ENCODE peak calls at places on chromosome 11, in nine cellular contexts. One of them, this sample, is unnamed.

GRCh38 chr11:120375076-120375475 is 38.9 kb downstream of the ARHGEF12 start:
- DNase-seq in cardiac fibroblast: no peak
- DNase-seq in IMR-90: peak
- DNase-seq in CD4-positive, alpha-beta T cell: no peak
- DNase-seq in fibroblast of lung: no peak
- DNase-seq in A549: peak
- DNase-seq in BJ: no peak
- DNase-seq in B cell: no peak
- DNase-seq in spleen: no peak
- DNase-seq in this sample: no peak

GRCh38 chr11:1931326-1931725 is 11.8 kb downstream of the TNNT3 start:
- DNase-seq in cardiac fibroblast: peak
- DNase-seq in IMR-90: peak
- DNase-seq in CD4-positive, alpha-beta T cell: no peak
- DNase-seq in fibroblast of lung: peak
- DNase-seq in A549: no peak
- DNase-seq in BJ: no peak
- DNase-seq in B cell: no peak
- DNase-seq in spleen: peak
- DNase-seq in this sample: no peak

GRCh38 chr11:45913514-45913913 is 4.2 kb downstream of the PEX16 start:
- DNase-seq in cardiac fibroblast: no peak
- DNase-seq in IMR-90: no peak
- DNase-seq in CD4-positive, alpha-beta T cell: no peak
- DNase-seq in fibroblast of lung: no peak
- DNase-seq in A549: no peak
- DNase-seq in BJ: no peak
- DNase-seq in B cell: no peak
- DNase-seq in spleen: no peak
- DNase-seq in this sample: no peak

GRCh38 chr11:108959124-108959761 is 294.4 kb downstream of the DDX10 start:
- DNase-seq in cardiac fibroblast: no peak
- DNase-seq in IMR-90: peak
- DNase-seq in CD4-positive, alpha-beta T cell: no peak
- DNase-seq in fibroblast of lung: peak
- DNase-seq in A549: no peak
- DNase-seq in BJ: no peak
- DNase-seq in B cell: no peak
- DNase-seq in spleen: no peak
- DNase-seq in this sample: no peak

GRCh38 chr11:3000032-3000961 is 8.2 kb upstream of the NAP1L4 start:
- DNase-seq in cardiac fibroblast: peak
- DNase-seq in IMR-90: peak
- DNase-seq in CD4-positive, alpha-beta T cell: no peak
- DNase-seq in fibroblast of lung: peak
- DNase-seq in A549: no peak
- DNase-seq in BJ: no peak
- DNase-seq in B cell: no peak
- DNase-seq in spleen: no peak
- DNase-seq in this sample: no peak

GRCh38 chr11:123543796-123544195 is 110.6 kb downstream of the SCN3B start:
- DNase-seq in cardiac fibroblast: peak
- DNase-seq in IMR-90: peak
- DNase-seq in CD4-positive, alpha-beta T cell: no peak
- DNase-seq in fibroblast of lung: peak
- DNase-seq in A549: no peak
- DNase-seq in BJ: peak
- DNase-seq in B cell: no peak
- DNase-seq in spleen: no peak
- DNase-seq in this sample: no peak

GRCh38 chr11:36753960-36754359 is 155.9 kb upstream of the RAG2 start:
- DNase-seq in cardiac fibroblast: no peak
- DNase-seq in IMR-90: no peak
- DNase-seq in CD4-positive, alpha-beta T cell: no peak
- DNase-seq in fibroblast of lung: no peak
- DNase-seq in A549: no peak
- DNase-seq in BJ: no peak
- DNase-seq in B cell: no peak
- DNase-seq in spleen: no peak
- DNase-seq in this sample: no peak

GRCh38 chr11:706957-707816 is 1.2 kb downstream of the EPS8L2 start:
- DNase-seq in cardiac fibroblast: peak
- DNase-seq in IMR-90: no peak
- DNase-seq in CD4-positive, alpha-beta T cell: no peak
- DNase-seq in fibroblast of lung: peak
- DNase-seq in A549: peak
- DNase-seq in BJ: no peak
- DNase-seq in B cell: no peak
- DNase-seq in spleen: no peak
- DNase-seq in this sample: no peak

GRCh38 chr11:104581246-104581980 is 316.8 kb downstream of the CASP12 start:
- DNase-seq in cardiac fibroblast: no peak
- DNase-seq in IMR-90: peak
- DNase-seq in CD4-positive, alpha-beta T cell: no peak
- DNase-seq in fibroblast of lung: peak
- DNase-seq in A549: no peak
- DNase-seq in BJ: no peak
- DNase-seq in B cell: no peak
- DNase-seq in spleen: no peak
- DNase-seq in this sample: no peak

DNA sequence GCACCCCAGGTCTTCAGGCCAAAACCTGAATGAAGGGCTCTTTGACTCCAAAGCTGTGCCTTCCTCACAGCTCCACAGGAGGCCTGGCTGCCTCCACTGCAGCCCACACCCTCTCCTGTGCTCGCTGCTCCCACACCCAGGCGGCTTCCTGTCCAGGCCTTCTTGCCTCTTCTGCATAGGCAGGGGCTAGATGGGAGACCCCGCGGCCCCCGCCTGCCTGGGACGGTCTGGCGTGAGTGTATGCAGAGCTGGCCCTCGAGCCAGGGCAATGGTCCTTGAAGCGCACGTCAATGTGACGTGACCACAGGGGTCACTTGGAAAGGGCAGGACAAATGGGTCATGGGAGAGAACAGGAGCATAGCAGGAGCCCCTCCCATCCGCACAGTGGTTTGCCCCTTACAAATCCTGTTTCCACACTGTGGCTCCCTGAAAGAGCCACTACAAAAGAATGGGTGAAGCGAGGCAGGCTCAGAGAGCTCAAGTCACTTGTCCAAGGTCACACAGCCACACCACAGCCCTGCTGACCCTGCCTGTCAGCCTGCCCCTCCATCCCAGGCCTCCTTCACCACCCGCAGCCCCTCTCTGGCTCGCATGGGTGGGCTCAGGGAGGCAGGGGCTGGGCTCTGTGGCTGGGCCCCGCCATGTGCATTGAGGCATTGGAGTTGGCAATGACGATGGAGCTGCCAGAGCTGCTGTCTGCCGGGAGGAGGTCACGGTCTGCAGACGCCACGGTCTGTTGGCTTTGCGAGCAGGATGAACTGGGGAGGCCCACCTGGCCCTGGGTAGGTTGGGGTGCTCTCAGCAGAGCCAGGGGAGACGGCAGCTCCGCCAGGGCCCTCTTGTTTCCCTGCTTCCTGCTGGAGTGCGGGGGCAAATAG is 71.2 kb upstream of the WNT11 start:
- DNase-seq in cardiac fibroblast: no peak
- DNase-seq in IMR-90: no peak
- DNase-seq in CD4-positive, alpha-beta T cell: no peak
- DNase-seq in fibroblast of lung: no peak
- DNase-seq in A549: no peak
- DNase-seq in BJ: no peak
- DNase-seq in B cell: no peak
- DNase-seq in spleen: no peak
- DNase-seq in this sample: no peak
- TF ChIP-seq CTCF in cardiac fibroblast: no peak
- TF ChIP-seq CTCF in IMR-90: no peak
- TF ChIP-seq CTCF in CD4-positive, alpha-beta T cell: no peak
- TF ChIP-seq CTCF in fibroblast of lung: no peak
- TF ChIP-seq CTCF in A549: no peak
- TF ChIP-seq CTCF in BJ: no peak
- TF ChIP-seq CTCF in B cell: no peak
- TF ChIP-seq CTCF in spleen: no peak
- TF ChIP-seq CTCF in this sample: no peak

DNA sequence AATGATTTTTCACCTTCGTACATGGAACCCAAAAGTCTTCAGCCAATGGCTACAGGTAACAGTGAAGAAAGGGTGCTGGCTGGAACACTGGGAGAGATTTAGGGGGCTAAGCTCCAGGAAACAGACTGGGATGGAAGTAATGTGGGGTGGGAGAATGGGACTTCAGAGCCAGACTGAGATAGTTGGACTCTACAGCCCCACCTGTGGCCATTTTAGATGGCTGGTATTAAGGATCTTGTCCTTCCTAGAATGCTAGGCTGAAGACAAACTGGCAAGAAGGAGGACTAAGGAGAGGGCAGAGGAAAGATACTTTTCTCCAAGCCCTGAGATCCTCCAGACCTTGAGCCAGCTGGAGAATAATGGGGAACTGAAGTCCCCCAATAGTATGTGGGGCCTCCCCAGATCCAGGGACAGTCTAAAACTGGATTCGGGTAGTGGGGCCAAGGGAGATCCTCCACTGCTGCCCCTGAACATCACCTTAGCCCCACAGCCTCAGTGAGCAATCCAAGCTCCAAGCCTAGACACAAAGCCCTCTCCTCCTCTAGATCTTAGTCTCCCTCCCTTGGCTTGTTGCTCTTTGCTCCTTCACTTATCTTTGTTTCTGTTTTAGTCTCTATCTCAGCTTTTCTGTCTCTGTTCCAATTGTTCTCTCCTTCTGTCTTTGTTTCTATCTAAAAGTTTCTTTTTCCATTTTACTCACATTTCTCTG is 16.1 kb upstream of the RRAS2 start:
- DNase-seq in cardiac fibroblast: no peak
- DNase-seq in IMR-90: no peak
- DNase-seq in CD4-positive, alpha-beta T cell: no peak
- DNase-seq in fibroblast of lung: no peak
- DNase-seq in A549: peak
- DNase-seq in BJ: no peak
- DNase-seq in B cell: no peak
- DNase-seq in spleen: no peak
- DNase-seq in this sample: no peak
- TF ChIP-seq CTCF in cardiac fibroblast: no peak
- TF ChIP-seq CTCF in IMR-90: peak
- TF ChIP-seq CTCF in CD4-positive, alpha-beta T cell: no peak
- TF ChIP-seq CTCF in fibroblast of lung: peak
- TF ChIP-seq CTCF in A549: no peak
- TF ChIP-seq CTCF in BJ: peak
- TF ChIP-seq CTCF in B cell: peak
- TF ChIP-seq CTCF in spleen: no peak
- TF ChIP-seq CTCF in this sample: peak

DNA sequence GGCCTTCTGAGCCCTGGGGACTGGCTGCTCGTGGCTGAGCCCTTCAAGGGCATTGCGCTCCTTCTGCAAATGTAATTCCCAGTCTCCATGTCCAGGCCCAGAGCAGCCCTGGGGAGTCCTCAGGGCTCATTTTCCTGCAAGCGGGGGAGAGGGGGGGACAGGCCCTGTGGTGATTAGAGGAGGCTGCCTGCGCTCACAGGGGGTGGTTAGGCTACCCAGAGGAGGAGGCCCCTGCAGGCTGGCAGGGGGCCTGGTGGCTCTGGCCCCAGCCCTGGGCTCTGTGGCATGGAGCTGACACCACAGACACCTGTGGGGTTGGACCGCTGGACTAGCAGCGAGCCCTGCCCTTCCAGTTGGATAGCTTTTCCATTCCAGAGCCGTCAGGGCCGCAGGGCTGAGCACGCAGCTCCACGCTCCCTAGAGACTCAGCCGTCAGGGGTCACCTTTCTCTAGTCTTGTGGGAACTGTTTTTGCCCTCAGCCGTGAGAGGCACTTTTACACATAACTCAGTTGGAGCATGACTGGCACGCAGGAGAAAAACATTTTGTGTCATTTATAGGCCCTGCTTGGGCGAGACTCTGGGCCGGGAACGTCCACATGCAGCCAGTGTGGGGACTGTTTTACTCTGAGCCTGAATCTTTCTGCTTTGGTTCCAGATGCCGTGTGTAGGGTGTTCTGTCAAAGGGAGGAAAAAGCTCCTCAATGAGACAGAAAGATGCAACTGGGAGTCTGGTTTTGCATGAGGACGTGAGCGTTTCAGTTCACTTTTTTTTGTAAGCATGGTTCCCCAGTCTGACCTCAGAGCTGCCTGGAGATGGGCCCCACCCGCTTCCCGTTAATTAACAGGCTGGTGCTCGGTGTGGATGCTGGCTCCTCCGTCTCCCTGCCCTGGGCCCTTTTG is 58.1 kb downstream of the LRP5 start:
- DNase-seq in cardiac fibroblast: peak
- DNase-seq in IMR-90: no peak
- DNase-seq in CD4-positive, alpha-beta T cell: no peak
- DNase-seq in fibroblast of lung: no peak
- DNase-seq in A549: no peak
- DNase-seq in BJ: no peak
- DNase-seq in B cell: peak
- DNase-seq in spleen: no peak
- DNase-seq in this sample: peak
- TF ChIP-seq CTCF in cardiac fibroblast: no peak
- TF ChIP-seq CTCF in IMR-90: no peak
- TF ChIP-seq CTCF in CD4-positive, alpha-beta T cell: no peak
- TF ChIP-seq CTCF in fibroblast of lung: no peak
- TF ChIP-seq CTCF in A549: no peak
- TF ChIP-seq CTCF in BJ: no peak
- TF ChIP-seq CTCF in B cell: no peak
- TF ChIP-seq CTCF in spleen: no peak
- TF ChIP-seq CTCF in this sample: no peak

GRCh38 chr11:86741489-86742435 is 58.6 kb upstream of the PRSS23 start:
- DNase-seq in cardiac fibroblast: peak
- DNase-seq in IMR-90: peak
- DNase-seq in CD4-positive, alpha-beta T cell: no peak
- DNase-seq in fibroblast of lung: peak
- DNase-seq in A549: peak
- DNase-seq in BJ: no peak
- DNase-seq in B cell: no peak
- DNase-seq in spleen: no peak
- DNase-seq in this sample: no peak

GRCh38 chr11:86740628-86741488 is 59.5 kb upstream of the PRSS23 start:
- DNase-seq in cardiac fibroblast: peak
- DNase-seq in IMR-90: peak
- DNase-seq in CD4-positive, alpha-beta T cell: no peak
- DNase-seq in fibroblast of lung: peak
- DNase-seq in A549: peak
- DNase-seq in BJ: peak
- DNase-seq in B cell: no peak
- DNase-seq in spleen: no peak
- DNase-seq in this sample: no peak

GRCh38 chr11:86745571-86745970 is 54.8 kb upstream of the PRSS23 start:
- DNase-seq in cardiac fibroblast: no peak
- DNase-seq in IMR-90: peak
- DNase-seq in CD4-positive, alpha-beta T cell: no peak
- DNase-seq in fibroblast of lung: no peak
- DNase-seq in A549: no peak
- DNase-seq in BJ: no peak
- DNase-seq in B cell: no peak
- DNase-seq in spleen: no peak
- DNase-seq in this sample: no peak

GRCh38 chr11:86743223-86744118 is 56.9 kb upstream of the PRSS23 start:
- DNase-seq in cardiac fibroblast: peak
- DNase-seq in IMR-90: peak
- DNase-seq in CD4-positive, alpha-beta T cell: no peak
- DNase-seq in fibroblast of lung: peak
- DNase-seq in A549: peak
- DNase-seq in BJ: peak
- DNase-seq in B cell: no peak
- DNase-seq in spleen: no peak
- DNase-seq in this sample: no peak

GRCh38 chr11:86742436-86742805 is 57.9 kb upstream of the PRSS23 start:
- DNase-seq in cardiac fibroblast: no peak
- DNase-seq in IMR-90: no peak
- DNase-seq in CD4-positive, alpha-beta T cell: no peak
- DNase-seq in fibroblast of lung: no peak
- DNase-seq in A549: peak
- DNase-seq in BJ: no peak
- DNase-seq in B cell: no peak
- DNase-seq in spleen: no peak
- DNase-seq in this sample: no peak
- TF ChIP-seq CTCF in cardiac fibroblast: no peak
- TF ChIP-seq CTCF in IMR-90: no peak
- TF ChIP-seq CTCF in CD4-positive, alpha-beta T cell: no peak
- TF ChIP-seq CTCF in fibroblast of lung: no peak
- TF ChIP-seq CTCF in A549: no peak
- TF ChIP-seq CTCF in BJ: no peak
- TF ChIP-seq CTCF in B cell: no peak
- TF ChIP-seq CTCF in spleen: no peak
- TF ChIP-seq CTCF in this sample: no peak

This sample was measured in GM13976.